ENCODE peak calls at places on chromosomes 3 and 15, in seven cellular contexts. V is cardiac muscle cell; S is CD4-positive, alpha-beta T cell; P is psoas muscle; Z is left ventricle myocardium inferior; O is esophagus squamous epithelium; X is CD8-positive, alpha-beta T cell. M is an unnamed sample.
A peak's percentile ranks its signal among the peaks of the same experiment; 100 is the strongest.

GRCh38 chr3:46472056-46472455 is 7.4 kb upstream of the LTF start:
- DNase-seq in O (no peak), X (no peak), V (no peak), P (no peak), Z (no peak), S (no peak), M (no peak)

GRCh38 chr15:71891026-71891425 is 80.7 kb downstream of the NR2E3 start:
- DNase-seq in P (peak; percentile 14), Z (no peak), V (no peak), S (no peak), X (no peak), O (no peak), M (no peak)

GRCh38 chr3:79521221-79521848 is 246.5 kb downstream of the ROBO1 start:
- DNase-seq in Z (no peak), V (peak; percentile 62), O (no peak), X (no peak), P (no peak), S (no peak), M (no peak)

GRCh38 chr3:123373535-123373987 is 75.3 kb downstream of the ADCY5 start:
- DNase-seq in P (no peak), X (no peak), O (no peak), Z (peak; percentile 69), V (no peak), S (no peak), M (no peak)

GRCh38 chr3:24245056-24245455 is 249.6 kb downstream of the THRB start:
- DNase-seq in Z (no peak), P (no peak), O (no peak), X (no peak), S (no peak), V (no peak), M (no peak)

GRCh38 chr3:127015282-127016042 is 32.5 kb downstream of the PLXNA1 start:
- DNase-seq in Z (no peak), O (no peak), P (no peak), V (no peak), X (no peak), S (no peak), M (no peak)

GRCh38 chr3:12557472-12558105 is 702 bp downstream of the MKRN2 start:
- DNase-seq in S (no peak), V (peak; percentile 60), O (no peak), Z (no peak), P (no peak), X (no peak), M (no peak)

GRCh38 chr15:43009206-43009605 is 88.6 kb upstream of the TTBK2 start:
- DNase-seq in X (no peak), P (no peak), O (no peak), S (no peak), Z (no peak), V (no peak), M (no peak)

GRCh38 chr15:51861557-51862350 is 32.3 kb downstream of the TMOD3 start:
- DNase-seq in X (peak; percentile 55), S (peak; percentile 49), V (no peak), Z (no peak), O (no peak), P (no peak), M (no peak)

GRCh38 chr15:78264304-78265136 is at the start of gene DNAJA4:
- DNase-seq in Z (peak; percentile 69), X (peak; percentile 63), O (no peak), V (peak; percentile 71), P (peak; percentile 76), S (peak; percentile 61), M (peak; percentile 54)

GRCh38 chr3:138569090-138569489 is 25.0 kb downstream of the CEP70 start:
- DNase-seq in P (no peak), O (no peak), S (no peak), V (no peak), Z (no peak), X (no peak), M (no peak)

GRCh38 chr15:74443100-74443909 is 9.5 kb upstream of the SEMA7A start:
- DNase-seq in S (no peak), V (peak; percentile 65), O (no peak), P (no peak), X (no peak), Z (no peak), M (peak; percentile 3)

GRCh38 chr3:12423918-12424634 is 60.2 kb upstream of the TSEN2 start:
- DNase-seq in Z (no peak), S (no peak), X (no peak), O (no peak), V (peak; percentile 80), P (no peak), M (no peak)

GRCh38 chr3:160401301-160402095 is 2.0 kb downstream of the SMC4 start:
- DNase-seq in O (no peak), V (peak; percentile 91), P (no peak), X (no peak), Z (no peak), S (no peak), M (peak; percentile 48)

GRCh38 chr3:113557374-113557773 is 25.0 kb downstream of the SIDT1 start:
- DNase-seq in S (no peak), P (no peak), X (no peak), Z (no peak), V (peak; percentile 54), O (no peak), M (no peak)

GRCh38 chr3:178308696-178309278 is 227.4 kb upstream of the KCNMB2 start:
- DNase-seq in X (no peak), S (no peak), O (no peak), V (no peak), Z (no peak), P (no peak), M (no peak)

GRCh38 chr3:178966299-178967183 is 105.1 kb downstream of the ZMAT3 start:
- DNase-seq in O (no peak), P (no peak), S (no peak), Z (peak; percentile 12), V (peak; percentile 57), X (no peak), M (no peak)

GRCh38 chr15:53791616-53792015 is 32.2 kb upstream of the WDR72 start:
- DNase-seq in S (no peak), O (no peak), Z (no peak), V (no peak), X (no peak), P (no peak), M (no peak)

GRCh38 chr15:40731034-40731433 is 24.0 kb downstream of the RMDN3 start:
- DNase-seq in S (no peak), V (peak; percentile 13), X (no peak), O (no peak), P (no peak), Z (no peak), M (no peak)

GRCh38 chr3:851098-851790 is 241.6 kb upstream of the CNTN6 start:
- DNase-seq in Z (no peak), P (no peak), X (no peak), S (no peak), O (no peak), V (no peak), M (no peak)

GRCh38 chr3:155791190-155791589 is 14.9 kb downstream of the C3orf33 start:
- DNase-seq in X (no peak), Z (no peak), O (no peak), P (no peak), V (no peak), S (no peak), M (no peak)

GRCh38 chr3:10286596-10287295 is 6.0 kb downstream of the GHRL start:
- DNase-seq in X (peak; percentile 41), O (no peak), Z (no peak), S (no peak), P (no peak), V (peak; percentile 84), M (no peak)

GRCh38 chr3:143574933-143575332 is 273.3 kb downstream of the SLC9A9 start:
- DNase-seq in O (no peak), X (no peak), P (no peak), V (no peak), Z (no peak), S (no peak), M (no peak)

GRCh38 chr15:60381148-60381788 is 16.5 kb downstream of the ANXA2 start:
- DNase-seq in O (no peak), P (no peak), Z (no peak), X (no peak), V (peak; percentile 60), S (no peak), M (no peak)

GRCh38 chr3:194206375-194206774 is 70.4 kb downstream of the HES1 start:
- DNase-seq in O (no peak), S (no peak), X (no peak), P (peak; percentile 75), V (peak; percentile 52), Z (peak; percentile 38), M (peak; percentile 83)

GRCh38 chr3:133459400-133459799 is 59.5 kb downstream of the BFSP2 start:
- DNase-seq in P (no peak), V (peak; percentile 21), Z (peak; percentile 37), S (no peak), O (no peak), X (no peak), M (no peak)

GRCh38 chr3:30346927-30347320 is 259.5 kb upstream of the TGFBR2 start:
- DNase-seq in P (no peak), X (no peak), Z (no peak), O (no peak), V (no peak), S (no peak), M (no peak)
- H3K27ac ChIP-seq in P (no peak overlapping the region), X (no peak overlapping the region), Z (no peak overlapping the region), O (peak overlapping the region; percentile 3), V (no peak overlapping the region), S (no peak overlapping the region), M (peak overlapping the region; percentile 20)

GRCh38 chr3:75001330-75001729 is 386.9 kb upstream of the CNTN3 start:
- DNase-seq in Z (no peak), O (no peak), V (peak; percentile 1), P (no peak), X (no peak), S (no peak), M (no peak)
- TF ChIP-seq CTCF in Z (peak; percentile 64), O (no peak), V (peak; percentile 13), P (no peak), X (no peak), S (no peak), M (peak; percentile 25)

GRCh38 chr15:48810414-48811324 is at the start of gene CEP152:
- DNase-seq in O (peak; percentile 88), P (peak; percentile 96), X (peak; percentile 97), S (peak; percentile 96), V (peak; percentile 100), Z (peak; percentile 95), M (peak; percentile 99)
- H3K9me3 ChIP-seq in O (no peaks in the 10 kb centered on the region), P (no peaks in the 10 kb centered on the region), X (no peaks in the 10 kb centered on the region), S (no peaks in the 10 kb centered on the region), V (no peaks in the 10 kb centered on the region), Z (no peaks in the 10 kb centered on the region), M (no peaks in the 10 kb centered on the region)

GRCh38 chr3:43388909-43389308 is 102.6 kb downstream of the SNRK start:
- DNase-seq in Z (no peak), P (no peak), S (no peak), O (no peak), V (peak; percentile 21), X (no peak), M (no peak)
- H3K27ac ChIP-seq in Z (peak overlapping the region; percentile 85), P (peak overlapping the region; percentile 64), S (peak overlapping the region; percentile 53), O (peak overlapping the region; percentile 67), V (no peak overlapping the region), X (peak overlapping the region; percentile 45), M (peak overlapping the region; percentile 96)

GRCh38 chr15:33994005-33994615 is 25.8 kb downstream of the CHRM5 start:
- DNase-seq in Z (no peak), X (no peak), V (peak; percentile 57), O (no peak), P (no peak), S (no peak), M (no peak)
- TF ChIP-seq CTCF in Z (peak; percentile 23), X (no peak), V (peak; percentile 55), O (no peak), P (no peak), S (no peak), M (no peak)

M was measured in left lung.